ENCODE peak calls at places on chromosome X, in four cellular contexts. One of them, this sample, is unnamed.

GRCh38 chrX:106203315-106203714 is 35.2 kb downstream of the PWWP3B start:
- DNase-seq in renal cortical epithelial cell: no peak
- DNase-seq in EH: no peak
- DNase-seq in ELR: no peak
- DNase-seq in this sample: no peak

GRCh38 chrX:75076429-75076828 is 79.7 kb downstream of the ABCB7 start:
- DNase-seq in ELR: no peak
- DNase-seq in renal cortical epithelial cell: no peak
- DNase-seq in EH: no peak
- DNase-seq in this sample: no peak

GRCh38 chrX:68060506-68061205 is 372.6 kb downstream of the OPHN1 start:
- DNase-seq in EH: peak
- DNase-seq in ELR: no peak
- DNase-seq in renal cortical epithelial cell: peak
- DNase-seq in this sample: no peak

GRCh38 chrX:37896491-37896890 is 49.1 kb upstream of the DYNLT3 start:
- DNase-seq in ELR: no peak
- DNase-seq in renal cortical epithelial cell: peak
- DNase-seq in EH: no peak
- DNase-seq in this sample: no peak

GRCh38 chrX:78066110-78066509 is 37.9 kb upstream of the PGK1 start:
- DNase-seq in renal cortical epithelial cell: peak
- DNase-seq in EH: peak
- DNase-seq in ELR: no peak
- DNase-seq in this sample: no peak

GRCh38 chrX:153780678-153781427 is at the start of gene SRPK3:
- DNase-seq in renal cortical epithelial cell: no peak
- DNase-seq in EH: peak
- DNase-seq in ELR: peak
- DNase-seq in this sample: no peak

GRCh38 chrX:72572248-72573157 is at the start of gene HDAC8:
- DNase-seq in ELR: peak
- DNase-seq in renal cortical epithelial cell: peak
- DNase-seq in EH: peak
- DNase-seq in this sample: peak

GRCh38 chrX:152637649-152638442 is at the start of gene GABRQ:
- DNase-seq in renal cortical epithelial cell: no peak
- DNase-seq in ELR: no peak
- DNase-seq in EH: peak
- DNase-seq in this sample: no peak

GRCh38 chrX:13387656-13388421 is 68.0 kb upstream of the ATXN3L start:
- DNase-seq in renal cortical epithelial cell: no peak
- DNase-seq in EH: peak
- DNase-seq in ELR: peak
- DNase-seq in this sample: no peak

GRCh38 chrX:72122621-72123275 is 9.0 kb downstream of the RTL5 start:
- DNase-seq in renal cortical epithelial cell: no peak
- DNase-seq in ELR: no peak
- DNase-seq in EH: no peak
- DNase-seq in this sample: no peak

This sample was measured in NK-92 treated with Interleukin-12 subunit alpha and Interleukin-12 subunit beta, amount 100 ng/mL, for 24 hours.